ENCODE peak calls at places on chromosomes 11 and 22, in six cellular contexts. E is mesothelial cell of epicardium, K is HFF-Myc, V is mammary epithelial cell, M is fibroblast of lung, R is GM12865. X is an unnamed sample.

GRCh38 chr11:33531743-33532181 is 168.9 kb downstream of the C11orf91 start:
- DNase-seq in K (no peak), V (no peak), M (peak; percentile 65), R (no peak), E (no peak), X (peak; percentile 13)

GRCh38 chr11:69377029-69377952 is 83.3 kb downstream of the MYEOV start:
- DNase-seq in M (no peak), K (no peak), V (peak; percentile 96), R (peak; percentile 6), E (no peak), X (peak; percentile 76)

GRCh38 chr11:28146123-28146751 is 38.0 kb downstream of the METTL15 start:
- DNase-seq in M (peak; percentile 87), V (peak; percentile 84), R (no peak), E (no peak), K (peak; percentile 68), X (peak; percentile 88)

GRCh38 chr22:39943366-39943765 is 16.8 kb upstream of the TMA7B start:
- DNase-seq in R (peak; percentile 32), K (no peak), M (no peak), E (no peak), V (no peak), X (no peak)

GRCh38 chr11:30392221-30392784 is 69.4 kb downstream of the ARL14EP start:
- DNase-seq in R (no peak), K (no peak), V (peak; percentile 2), E (no peak), M (peak; percentile 0), X (no peak)

GRCh38 chr11:121024989-121025388 is 1.1 kb downstream of the TBCEL start:
- DNase-seq in K (no peak), R (peak; percentile 14), E (no peak), M (peak; percentile 31), V (peak; percentile 38), X (peak; percentile 4)

GRCh38 chr11:10109836-10110235 is 184.2 kb downstream of the SBF2 start:
- DNase-seq in R (no peak), V (no peak), M (peak; percentile 93), K (peak; percentile 66), E (no peak), X (peak; percentile 17)

GRCh38 chr22:44525872-44526271 is 27.8 kb upstream of the RTL6 start:
- DNase-seq in E (no peak), M (peak; percentile 19), R (no peak), K (no peak), V (no peak), X (no peak)

GRCh38 chr11:35088676-35089075 is 50.3 kb upstream of the CD44 start:
- DNase-seq in V (peak; percentile 89), M (no peak), R (peak; percentile 36), E (no peak), K (no peak), X (peak; percentile 74)

GRCh38 chr22:38733329-38734202 is 22.2 kb downstream of the SUN2 start:
- DNase-seq in R (peak; percentile 55), V (no peak), M (peak; percentile 53), E (no peak), K (no peak), X (peak; percentile 51)

GRCh38 chr22:20591660-20592310 is 84.4 kb downstream of the MED15 start:
- DNase-seq in E (no peak), R (no peak), V (no peak), M (peak; percentile 75), K (no peak), X (no peak)
- TF ChIP-seq CTCF in E (no peak), R (no peak), V (no peak), M (peak; percentile 20), K (no peak), X (no peak)

GRCh38 chr11:945986-946385 is 20.3 kb downstream of the AP2A2 start:
- DNase-seq in K (no peak), V (no peak), M (peak; percentile 28), E (no peak), R (no peak), X (no peak)

GRCh38 chr11:947744-948143 is 22.1 kb downstream of the AP2A2 start:
- DNase-seq in V (no peak), K (no peak), R (no peak), M (no peak), E (no peak), X (no peak)

GRCh38 chr11:940496-941135 is 14.9 kb downstream of the AP2A2 start:
- DNase-seq in M (no peak), V (no peak), R (no peak), K (no peak), E (no peak), X (no peak)

GRCh38 chr11:942853-943252 is 17.2 kb downstream of the AP2A2 start:
- DNase-seq in R (no peak), V (peak; percentile 78), K (no peak), E (no peak), M (peak; percentile 80), X (peak; percentile 66)

DNA sequence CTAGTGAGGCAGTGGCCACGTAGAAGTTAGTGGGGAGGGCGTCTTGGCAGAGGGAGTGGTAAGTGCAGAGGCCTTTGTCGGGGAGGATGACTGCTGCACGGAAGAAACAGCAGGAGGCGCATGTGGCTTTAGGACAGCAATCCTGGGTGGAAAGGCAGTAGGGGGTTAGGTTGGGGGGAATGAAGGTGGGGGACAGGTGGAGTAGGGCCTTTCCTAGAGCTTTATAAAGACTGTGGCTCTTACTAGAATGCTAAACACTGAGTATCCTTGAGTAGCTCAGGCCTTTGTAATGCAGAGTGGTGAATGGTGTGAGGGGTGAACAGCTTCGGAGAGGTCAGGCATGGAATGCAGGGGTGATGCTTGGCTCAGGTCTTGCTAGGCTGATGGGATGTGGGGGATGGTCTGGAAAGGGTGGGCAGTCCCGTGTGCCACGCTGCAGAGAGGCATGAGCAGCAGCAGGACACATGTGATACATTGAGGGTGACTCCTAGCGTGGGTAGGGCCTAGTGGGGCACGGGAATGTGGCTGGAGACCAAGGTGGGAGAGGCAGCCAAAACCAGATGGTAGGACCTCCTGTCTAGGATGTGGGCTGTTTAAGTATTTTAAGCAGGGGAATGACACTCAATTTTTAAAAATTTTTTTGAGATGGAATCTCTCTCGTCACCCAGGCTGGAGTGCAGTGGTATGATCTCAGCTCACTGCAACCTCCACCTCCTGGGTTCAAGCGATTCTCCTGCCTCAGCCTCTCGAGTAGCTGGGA is 19.2 kb downstream of the AP2A2 start:
- DNase-seq in E (no peak), K (no peak), M (peak; percentile 62), R (no peak), V (no peak), X (no peak)
- TF ChIP-seq CTCF in E (no peak), K (no peak), M (peak; percentile 35), R (no peak), V (no peak), X (no peak)

DNA sequence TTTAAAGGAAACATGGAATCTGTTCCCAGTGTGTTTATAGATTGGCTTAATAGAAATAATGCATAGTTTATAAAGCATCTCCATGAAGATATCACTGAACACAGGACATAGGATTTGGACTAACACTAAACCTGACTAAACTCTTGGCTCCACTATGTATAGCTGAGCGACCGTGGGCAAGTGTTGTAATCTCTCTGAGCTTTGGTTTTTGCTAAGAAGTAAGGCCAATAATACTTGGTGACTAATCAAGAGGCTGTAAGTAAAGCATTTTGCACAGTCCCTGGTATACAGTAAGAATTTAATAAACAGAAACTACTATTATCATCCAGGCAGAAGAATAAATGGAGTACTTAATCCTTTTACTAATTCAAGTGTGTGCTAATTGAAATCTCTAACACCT is 125.5 kb upstream of the MTMR2 start:
- DNase-seq in E (no peak), V (peak; percentile 35), R (no peak), K (no peak), M (peak; percentile 57), X (peak; percentile 32)
- TF ChIP-seq CTCF in E (no peak), V (no peak), R (no peak), K (no peak), M (no peak), X (no peak)

GRCh38 chr11:8911040-8911823 is at the start of gene AKIP1:
- DNase-seq in R (peak; percentile 95), V (peak; percentile 91), K (peak; percentile 81), E (peak; percentile 98), M (peak; percentile 95), X (peak; percentile 94)
- TF ChIP-seq CTCF in R (no peak), V (no peak), K (no peak), E (no peak), M (no peak), X (no peak)

GRCh38 chr11:93085097-93085496 is 112.7 kb downstream of the SLC36A4 start:
- DNase-seq in V (peak; percentile 61), R (no peak), M (no peak), E (no peak), K (no peak), X (no peak)

GRCh38 chr11:93089474-93090102 is 108.2 kb downstream of the SLC36A4 start:
- DNase-seq in M (peak; percentile 62), K (peak; percentile 10), R (peak; percentile 40), E (no peak), V (peak; percentile 63), X (peak; percentile 72)
- TF ChIP-seq CTCF in M (peak; percentile 76), K (peak; percentile 54), R (peak; percentile 45), E (no peak), V (peak; percentile 62), X (no peak)

X was measured in MCF 10A.